ENCODE peak calls at places on chromosomes 5 and 9, in six cellular contexts. B is HS-5, A is left cardiac atrium, D is HT-29, Y is fibroblast of the aortic adventitia, O is astrocyte of the hippocampus. V is an unnamed sample.

GRCh38 chr9:82880353-82880752 is 182.6 kb downstream of the RASEF start:
- DNase-seq in B (no peak), O (no peak), D (no peak), A (no peak), Y (no peak), V (no peak)

GRCh38 chr5:80254767-80255424 is 952 bp downstream of the SERINC5 start:
- DNase-seq in O (peak), D (peak), B (no peak), Y (peak), A (no peak), V (no peak)

GRCh38 chr5:74767579-74767913 is 497 bp downstream of the NSA2 start:
- DNase-seq in B (no peak), Y (peak), D (peak), A (no peak), O (peak), V (peak)

GRCh38 chr9:29039258-29039657 is 1466.0 kb upstream of the C9orf72 start:
- DNase-seq in Y (peak), A (no peak), O (peak), D (no peak), B (peak), V (no peak)

GRCh38 chr5:157100140-157100679 is 8.6 kb downstream of the HAVCR2 start:
- DNase-seq in Y (peak), B (no peak), O (no peak), A (no peak), D (no peak), V (peak)

GRCh38 chr9:95783426-95783975 is 92.0 kb upstream of the ERCC6L2 start:
- DNase-seq in O (peak), D (no peak), A (no peak), B (peak), Y (no peak), V (no peak)

GRCh38 chr9:121125590-121125989 is 50.8 kb downstream of the CNTRL start:
- DNase-seq in Y (no peak), A (no peak), O (no peak), D (no peak), B (no peak), V (no peak)

GRCh38 chr5:147452137-147452838 is 57.6 kb downstream of the DPYSL3 start:
- DNase-seq in Y (no peak), A (no peak), B (no peak), O (peak), D (no peak), V (no peak)

GRCh38 chr9:88218721-88219120 is 80.4 kb upstream of the SPATA31C2 start:
- DNase-seq in Y (peak), A (no peak), D (no peak), B (peak), O (peak), V (no peak)

GRCh38 chr9:113995963-113996362 is 82.1 kb downstream of the AMBP start:
- DNase-seq in D (no peak), Y (no peak), A (no peak), B (no peak), O (no peak), V (no peak)